ENCODE peak calls at places on chromosomes 2 and 18, in eight cellular contexts. K, S, A, B, F, T, U and L are unnamed samples.

GRCh38 chr18:45136381-45137088 is 455.8 kb downstream of the SETBP1 start:
- DNase-seq in A (no peak), F (no peak), K (no peak), S (no peak), T (no peak), U (no peak), B (no peak), L (no peak)

GRCh38 chr18:65750421-65751144 is at the start of gene CDH7:
- DNase-seq in S (no peak), A (no peak), K (no peak), U (no peak), T (no peak), B (no peak), F (no peak), L (no peak)

GRCh38 chr18:26655614-26656400 is 107.5 kb upstream of the KCTD1 start:
- DNase-seq in K (peak; percentile 73), F (no peak), S (peak; percentile 55), B (peak; percentile 11), T (peak; percentile 58), A (peak; percentile 72), U (peak; percentile 39), L (peak; percentile 5)

GRCh38 chr2:168974370-168974769 is 56.8 kb downstream of the ABCB11 start:
- DNase-seq in T (no peak), U (no peak), A (no peak), B (no peak), F (no peak), K (no peak), S (no peak), L (no peak)

GRCh38 chr2:160043265-160043664 is 19.1 kb downstream of the PLA2R1 start:
- DNase-seq in B (no peak), K (peak; percentile 86), U (no peak), A (no peak), F (no peak), T (no peak), S (no peak), L (no peak)

GRCh38 chr2:79980816-79981215 is 323.7 kb downstream of the LRRTM1 start:
- DNase-seq in S (no peak), U (no peak), T (no peak), A (no peak), B (no peak), K (no peak), F (no peak), L (no peak)

GRCh38 chr2:74505448-74506246 is 1.8 kb downstream of the PCGF1 start:
- DNase-seq in S (no peak), B (no peak), F (no peak), T (no peak), A (no peak), U (no peak), K (no peak), L (no peak)

GRCh38 chr2:149661844-149662243 is 74.3 kb upstream of the MMADHC start:
- DNase-seq in K (peak; percentile 75), B (peak; percentile 75), F (peak; percentile 34), S (peak; percentile 38), T (peak; percentile 74), U (no peak), A (no peak), L (peak; percentile 59)

GRCh38 chr2:239826376-239826775 is 198.8 kb downstream of the NDUFA10 start:
- DNase-seq in T (no peak), B (no peak), K (no peak), U (no peak), A (no peak), S (no peak), F (no peak), L (no peak)

GRCh38 chr2:239825705-239825979 is 199.5 kb downstream of the NDUFA10 start:
- DNase-seq in B (no peak), T (no peak), F (no peak), S (no peak), A (peak; percentile 8), U (no peak), K (no peak), L (no peak)

GRCh38 chr2:239824866-239825704 is 200.1 kb downstream of the NDUFA10 start:
- DNase-seq in F (no peak), A (peak; percentile 7), T (no peak), U (peak; percentile 0), B (no peak), S (no peak), K (no peak), L (no peak)

GRCh38 chr2:239822146-239822945 is 202.8 kb downstream of the NDUFA10 start:
- DNase-seq in A (peak; percentile 41), T (no peak), F (no peak), B (no peak), S (no peak), U (peak; percentile 5), K (no peak), L (no peak)

DNA sequence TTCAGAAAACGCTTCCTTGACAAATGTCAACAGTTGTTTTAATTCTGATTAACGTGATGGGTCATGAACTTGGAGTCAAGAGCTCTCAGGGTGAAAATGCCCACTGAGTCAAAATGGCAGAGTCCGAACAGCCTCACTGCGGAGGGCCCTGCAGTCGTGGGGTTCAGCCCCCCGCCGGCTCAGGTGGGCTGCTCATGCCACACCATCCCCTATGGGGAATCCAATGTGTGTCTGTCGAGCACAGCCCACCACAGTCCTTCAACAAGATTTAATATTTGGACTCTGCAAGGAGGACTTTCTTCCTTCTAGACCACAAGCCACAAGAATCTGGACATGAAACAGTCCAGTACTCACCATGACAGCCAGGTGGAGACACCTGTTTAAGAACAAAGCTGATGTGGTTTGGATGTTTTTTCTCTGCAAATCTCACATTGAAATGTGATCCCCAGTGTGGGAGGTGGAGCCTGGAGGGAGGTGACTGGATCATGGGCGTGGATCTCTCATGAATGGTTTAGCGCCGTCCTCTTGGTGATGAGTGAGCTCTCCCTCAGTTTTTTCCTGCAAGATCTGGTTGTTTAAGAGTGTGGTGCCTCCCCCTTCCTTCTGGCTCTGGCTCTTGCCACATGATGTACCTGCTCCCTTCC is 201.0 kb downstream of the NDUFA10 start:
- DNase-seq in F (peak; percentile 10), A (peak; percentile 27), K (peak; percentile 89), B (no peak), T (no peak), S (peak; percentile 59), U (peak; percentile 17), L (no peak)
- TF ChIP-seq CTCF in F (peak; percentile 62), A (no peak), K (peak; percentile 54), B (no peak), T (peak; percentile 6), S (no peak), U (no peak), L (peak; percentile 24)

DNA sequence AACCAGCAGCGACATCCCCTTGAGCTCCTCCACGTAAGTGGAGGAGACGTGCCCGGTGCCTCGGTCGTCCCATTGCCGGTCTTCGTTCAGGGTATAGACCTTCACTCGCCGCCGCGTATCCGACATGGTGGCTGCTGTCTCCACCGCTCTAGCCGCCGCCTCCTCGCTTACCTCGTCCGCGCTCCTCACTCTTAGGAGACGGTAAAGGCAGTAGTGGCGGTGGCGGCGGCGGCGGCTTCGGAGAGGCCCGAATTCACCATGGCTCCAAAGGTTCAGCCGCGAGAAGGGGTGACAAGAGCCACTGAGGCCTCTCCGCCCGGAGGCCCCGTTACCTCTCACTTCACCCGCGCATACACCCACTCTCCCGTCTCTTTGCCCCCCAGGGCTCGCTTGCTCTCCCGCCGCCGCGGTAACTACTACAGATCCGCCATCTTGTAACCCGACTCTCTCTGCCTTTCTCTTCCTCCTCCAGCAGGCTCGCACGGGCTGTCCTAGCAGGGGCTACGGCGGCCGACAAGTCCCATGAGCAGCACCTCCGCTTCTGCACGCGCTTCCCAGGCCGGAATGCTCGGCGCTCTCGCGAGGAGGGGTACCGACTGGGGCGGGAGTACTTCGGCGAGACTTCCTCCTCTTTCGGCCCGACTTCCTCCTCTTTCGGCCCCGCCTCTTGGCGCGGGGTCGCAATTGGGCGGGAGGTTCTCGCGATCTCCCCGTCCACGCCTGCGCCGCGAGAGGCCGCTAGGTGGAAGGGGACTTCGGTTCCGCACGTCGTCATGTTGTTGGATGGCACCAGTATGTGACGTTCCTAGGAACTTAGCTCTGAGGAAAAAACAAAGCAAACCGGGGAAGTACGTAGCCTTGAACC is at the start of gene PPP4R3B:
- DNase-seq in S (peak; percentile 99), F (peak; percentile 98), K (peak; percentile 99), U (peak; percentile 99), A (peak; percentile 100), B (peak; percentile 99), T (peak; percentile 100), L (peak; percentile 100)
- TF ChIP-seq CTCF in S (no peak), F (peak; percentile 63), K (peak; percentile 8), U (peak; percentile 82), A (peak; percentile 52), B (peak; percentile 57), T (peak; percentile 36), L (peak; percentile 71)

GRCh38 chr2:170577356-170577755 is 137.8 kb upstream of the SP5 start:
- DNase-seq in A (no peak), F (no peak), S (no peak), B (no peak), K (no peak), U (no peak), T (no peak), L (no peak)

GRCh38 chr2:170573660-170574059 is 141.5 kb upstream of the SP5 start:
- DNase-seq in F (no peak), B (no peak), S (no peak), T (no peak), K (no peak), U (no peak), A (no peak), L (no peak)

GRCh38 chr2:170571612-170572011 is 143.5 kb upstream of the SP5 start:
- DNase-seq in B (no peak), T (no peak), U (no peak), F (no peak), A (no peak), S (no peak), K (no peak), L (no peak)

GRCh38 chr2:170578596-170578995 is 136.5 kb upstream of the SP5 start:
- DNase-seq in B (no peak), U (no peak), A (no peak), S (no peak), K (no peak), T (no peak), F (no peak), L (no peak)

GRCh38 chr2:170576296-170576695 is 138.8 kb upstream of the SP5 start:
- DNase-seq in B (no peak), S (no peak), A (no peak), F (no peak), U (no peak), T (no peak), K (no peak), L (no peak)
- TF ChIP-seq CTCF in B (no peak), S (no peak), A (no peak), F (no peak), U (no peak), T (no peak), K (no peak), L (no peak)

DNA sequence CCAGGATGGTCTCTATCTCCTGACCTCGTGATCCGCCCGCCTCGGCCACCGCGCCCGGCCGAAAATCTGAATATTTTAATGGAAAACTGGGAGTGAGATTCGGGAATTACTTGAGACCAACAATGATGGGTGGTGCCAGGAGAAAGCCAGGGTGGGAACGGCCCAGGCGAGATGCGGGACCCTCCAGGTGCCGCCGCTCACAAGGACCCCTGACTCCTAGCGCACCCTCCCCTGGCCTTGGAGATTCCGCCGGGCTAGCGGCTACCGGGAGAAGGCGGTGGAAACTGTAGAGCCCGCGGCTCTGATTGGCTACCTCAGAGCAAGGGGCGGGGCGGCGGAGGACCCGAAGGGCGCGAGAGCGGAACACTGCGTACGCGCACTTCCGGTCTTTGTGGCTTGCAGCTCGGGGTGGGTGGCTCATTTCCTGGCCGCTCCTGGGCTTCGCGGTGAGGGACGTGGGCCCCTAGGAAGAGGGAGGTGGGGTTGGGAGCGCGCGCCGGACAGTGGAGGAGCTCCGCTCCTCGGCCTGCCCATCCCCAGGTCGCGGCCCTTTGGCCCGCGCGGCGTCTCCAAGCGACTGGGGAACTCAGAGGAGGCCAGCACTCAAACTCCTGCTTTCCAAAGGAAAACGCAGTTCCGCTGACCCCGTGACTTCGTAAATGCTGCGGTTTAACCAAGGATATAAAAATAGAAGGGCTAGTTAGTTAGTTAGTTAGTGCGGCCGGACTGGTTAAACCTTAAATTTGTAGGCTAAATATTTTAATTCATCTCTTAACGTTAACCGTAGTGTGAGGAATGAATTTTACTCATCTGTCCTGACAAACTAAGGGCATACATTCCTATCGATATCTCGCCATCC is at the start of gene ZNF397:
- DNase-seq in K (peak; percentile 96), F (peak; percentile 75), S (peak; percentile 97), B (peak; percentile 96), A (peak; percentile 99), U (peak; percentile 98), T (peak; percentile 98), L (peak; percentile 94)
- TF ChIP-seq CTCF in K (no peak), F (no peak), S (no peak), B (no peak), A (no peak), U (peak; percentile 21), T (no peak), L (no peak)